ENCODE peak calls at places on chromosomes 6 and 20, in four cellular contexts. S, N, G and V are unnamed samples.

GRCh38 chr6:143561105-143561704 is 49.7 kb upstream of the FUCA2 start:
- DNase-seq in S (no peak), N (no peak), G (no peak), V (no peak)

GRCh38 chr6:167045828-167046580 is 46.8 kb downstream of the CEP43 start:
- DNase-seq in S (no peak), N (no peak), G (no peak), V (no peak)

GRCh38 chr6:1930356-1930755 is 315.0 kb downstream of the GMDS start:
- DNase-seq in S (no peak), N (no peak), G (peak; percentile 39), V (no peak)

GRCh38 chr6:168926306-168926705 is 327.3 kb downstream of the THBS2 start:
- DNase-seq in S (no peak), N (no peak), G (no peak), V (no peak)

GRCh38 chr20:49893242-49894072 is 21.9 kb downstream of the SPATA2 start:
- DNase-seq in S (no peak), N (no peak), G (no peak), V (no peak)

GRCh38 chr6:1015819-1016218 is 296.1 kb upstream of the FOXQ1 start:
- DNase-seq in S (peak; percentile 50), N (peak; percentile 16), G (no peak), V (no peak)

GRCh38 chr6:85419046-85419759 is 30.7 kb upstream of the NT5E start:
- DNase-seq in S (no peak), N (no peak), G (peak; percentile 61), V (no peak)

GRCh38 chr6:37072526-37072925 is 67.1 kb downstream of the FGD2 start:
- DNase-seq in S (no peak), N (no peak), G (no peak), V (no peak)

DNA sequence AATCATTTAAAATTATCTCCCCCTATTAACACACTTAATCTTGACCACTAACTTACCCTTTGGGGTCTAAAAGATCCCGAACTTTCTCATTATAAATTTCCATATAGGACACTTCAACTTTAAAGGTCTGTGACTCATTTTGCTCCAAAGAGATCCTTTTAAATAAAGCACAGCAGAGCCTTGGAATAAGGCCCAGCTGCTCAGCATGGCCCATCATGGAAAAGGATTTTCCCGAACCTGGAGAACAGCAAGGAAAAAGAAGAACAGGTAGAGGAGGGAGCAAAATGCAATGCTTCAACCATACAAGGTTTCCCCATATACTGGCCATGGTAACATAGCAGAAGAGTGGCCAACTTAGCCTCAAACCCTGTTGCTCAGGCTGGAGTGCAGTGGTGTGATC is 132.1 kb downstream of the KIF13A start:
- DNase-seq in S (no peak), N (no peak), G (no peak), V (no peak)
- TF ChIP-seq CTCF in S (no peak), N (no peak), G (no peak), V (no peak)

GRCh38 chr6:12890171-12890790 is 173.7 kb downstream of the PHACTR1 start:
- DNase-seq in S (peak; percentile 19), N (no peak), G (no peak), V (peak; percentile 13)
- TF ChIP-seq CTCF in S (peak; percentile 12), N (peak; percentile 39), G (peak; percentile 51), V (peak; percentile 34)

GRCh38 chr6:104995989-104996617 is 39.2 kb downstream of the LIN28B start:
- DNase-seq in S (no peak), N (peak; percentile 54), G (peak; percentile 53), V (peak; percentile 49)
- TF ChIP-seq CTCF in S (no peak), N (no peak), G (no peak), V (peak; percentile 30)

GRCh38 chr6:77450924-77451323 is 12.4 kb downstream of the HTR1B start:
- DNase-seq in S (no peak), N (peak; percentile 44), G (peak; percentile 49), V (peak; percentile 46)
- TF ChIP-seq CTCF in S (no peak), N (peak; percentile 25), G (peak; percentile 38), V (peak; percentile 58)

DNA sequence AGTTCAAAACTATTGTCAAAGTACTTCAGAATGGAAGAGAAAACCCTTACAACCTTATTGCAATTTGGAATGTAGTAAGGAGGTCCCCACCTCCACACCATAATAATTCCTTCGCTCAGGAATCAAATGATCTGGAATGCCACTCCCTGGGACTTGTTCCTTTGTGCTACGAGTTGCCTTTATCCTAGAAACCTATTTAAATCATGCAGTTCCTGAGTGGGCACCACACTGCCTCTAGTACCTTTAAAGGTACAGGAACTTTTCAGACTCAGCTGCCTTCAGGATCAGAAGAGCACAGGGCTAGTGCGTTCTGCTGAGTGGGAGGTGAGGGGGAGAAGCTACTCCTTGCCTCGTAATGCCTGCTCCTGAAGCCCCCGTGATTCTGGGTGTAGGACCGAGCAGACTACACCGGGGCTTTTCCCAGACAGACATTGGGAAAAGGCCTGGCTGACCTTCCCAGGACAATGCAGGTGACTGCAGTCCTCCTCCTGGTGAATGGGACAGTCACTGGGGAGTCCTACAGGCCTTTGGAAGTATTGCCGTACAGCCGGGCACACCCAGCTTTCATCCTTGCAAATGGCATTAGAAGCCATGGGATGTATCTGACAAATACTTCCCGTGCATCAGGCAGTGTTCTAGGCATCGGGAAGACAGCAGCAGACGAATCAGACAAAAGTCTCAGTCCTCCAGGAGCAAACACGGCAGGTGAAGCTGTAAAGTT is 11.8 kb upstream of the TUBB2B start:
- DNase-seq in S (no peak), N (no peak), G (no peak), V (no peak)
- TF ChIP-seq CTCF in S (peak; percentile 42), N (peak; percentile 15), G (peak; percentile 30), V (no peak)

GRCh38 chr6:35120746-35121145 is 20.4 kb downstream of the TCP11 start:
- DNase-seq in S (no peak), N (no peak), G (no peak), V (no peak)
- TF ChIP-seq CTCF in S (no peak), N (no peak), G (no peak), V (no peak)

DNA sequence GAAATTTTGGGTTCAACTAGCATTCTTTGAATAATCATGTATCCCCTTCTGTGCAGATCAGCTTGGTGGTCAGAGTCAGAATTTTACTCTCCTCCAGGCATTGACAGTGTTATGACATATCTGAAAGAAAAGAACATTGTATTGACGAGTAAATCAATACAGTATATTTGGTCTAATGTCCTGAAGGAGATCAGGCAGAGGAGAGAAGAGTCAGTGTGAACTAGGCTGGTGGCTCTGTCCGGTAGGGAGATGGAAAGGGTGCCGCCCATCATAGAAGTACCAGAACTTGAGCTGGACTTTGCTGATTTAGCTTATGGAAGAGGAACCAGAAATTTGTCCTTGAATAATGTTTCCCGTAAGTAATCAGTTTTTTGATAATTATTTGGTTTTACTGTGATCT is at the start of gene CALHM6:
- DNase-seq in S (no peak), N (no peak), G (no peak), V (no peak)
- TF ChIP-seq CTCF in S (no peak), N (no peak), G (no peak), V (no peak)